ENCODE peak calls at places on chromosomes 7 and 10, in six cellular contexts. E is HCT116, O is SK-N-SH, J is GM12878, H is H9, K is IMR-90. D is an unnamed sample.

GRCh38 chr10:68261132-68261856 is 29.4 kb upstream of the ATOH7 start:
- DNase-seq in E (no peak), O (no peak), J (no peak), H (no peak), K (no peak), D (no peak)

GRCh38 chr7:1854521-1855395 is 184.7 kb downstream of the ELFN1 start:
- DNase-seq in E (no peak), O (no peak), J (no peak), H (peak), K (no peak), D (no peak)

GRCh38 chr7:240887-241421 is 48.6 kb downstream of the FAM20C start:
- DNase-seq in E (no peak), O (no peak), J (no peak), H (peak), K (no peak), D (no peak)

GRCh38 chr10:14822879-14823755 is 14.7 kb downstream of the CDNF start:
- DNase-seq in E (peak), O (peak), J (no peak), H (no peak), K (peak), D (no peak)

GRCh38 chr7:80520199-80520598 is 8.3 kb upstream of the GNAT3 start:
- DNase-seq in E (no peak), O (no peak), J (no peak), H (no peak), K (peak), D (no peak)

GRCh38 chr10:42781893-42782445 is 626 bp upstream of the BMS1 start:
- DNase-seq in E (no peak), O (no peak), J (no peak), H (no peak), K (no peak), D (no peak)

GRCh38 chr10:11144626-11145497 is 127.2 kb downstream of the CELF2 start:
- DNase-seq in E (no peak), O (no peak), J (no peak), H (no peak), K (no peak), D (no peak)

GRCh38 chr7:151003572-151003971 is 12.8 kb downstream of the NOS3 start:
- DNase-seq in E (no peak), O (no peak), J (no peak), H (no peak), K (no peak), D (no peak)

GRCh38 chr10:18376650-18377049 is 236.4 kb downstream of the CACNB2 start:
- DNase-seq in E (no peak), O (no peak), J (no peak), H (no peak), K (no peak), D (no peak)

GRCh38 chr10:43965033-43965917 is 316.6 kb upstream of the ZNF32 start:
- DNase-seq in E (no peak), O (no peak), J (peak), H (no peak), K (peak), D (no peak)
- H3K27ac ChIP-seq in E (no peak), O (no peak), J (no peak), H (no peak), K (no peak), D (no peak)

DNA sequence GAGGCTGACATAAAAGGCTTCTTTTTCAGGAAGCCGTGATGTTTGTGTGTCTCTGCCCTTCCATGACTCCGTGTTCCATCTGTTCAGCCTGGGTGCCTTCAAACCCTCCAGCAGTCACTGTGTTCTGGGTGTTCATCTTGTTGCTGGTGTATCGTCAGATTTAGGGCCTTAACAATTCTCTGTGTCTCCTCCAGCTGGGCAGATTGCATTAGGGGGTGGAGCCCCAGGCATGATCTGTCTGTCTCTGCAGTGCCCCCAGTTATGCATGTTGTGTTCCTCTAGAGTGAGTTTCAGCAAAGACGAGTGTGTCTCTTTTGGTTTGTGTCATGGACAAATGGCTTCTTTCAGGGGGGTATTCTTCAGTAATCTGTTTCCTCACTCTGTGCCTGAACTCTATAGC is 259.3 kb upstream of the NPY start:
- DNase-seq in E (no peak), O (peak), J (no peak), H (no peak), K (no peak), D (no peak)
- H3K9ac ChIP-seq in E (no peak), O (no peak), J (no peak), H (no peak), K (no peak), D (no peak)

GRCh38 chr7:99076615-99077014 is 67.3 kb downstream of the SMURF1 start:
- DNase-seq in E (no peak), O (no peak), J (no peak), H (no peak), K (no peak), D (no peak)

GRCh38 chr7:99080679-99081078 is 63.2 kb downstream of the SMURF1 start:
- DNase-seq in E (no peak), O (no peak), J (no peak), H (no peak), K (no peak), D (no peak)

GRCh38 chr7:99081209-99081608 is 62.7 kb downstream of the SMURF1 start:
- DNase-seq in E (no peak), O (no peak), J (no peak), H (no peak), K (no peak), D (no peak)

GRCh38 chr7:99078416-99078815 is 65.5 kb downstream of the SMURF1 start:
- DNase-seq in E (no peak), O (no peak), J (no peak), H (no peak), K (no peak), D (no peak)

DNA sequence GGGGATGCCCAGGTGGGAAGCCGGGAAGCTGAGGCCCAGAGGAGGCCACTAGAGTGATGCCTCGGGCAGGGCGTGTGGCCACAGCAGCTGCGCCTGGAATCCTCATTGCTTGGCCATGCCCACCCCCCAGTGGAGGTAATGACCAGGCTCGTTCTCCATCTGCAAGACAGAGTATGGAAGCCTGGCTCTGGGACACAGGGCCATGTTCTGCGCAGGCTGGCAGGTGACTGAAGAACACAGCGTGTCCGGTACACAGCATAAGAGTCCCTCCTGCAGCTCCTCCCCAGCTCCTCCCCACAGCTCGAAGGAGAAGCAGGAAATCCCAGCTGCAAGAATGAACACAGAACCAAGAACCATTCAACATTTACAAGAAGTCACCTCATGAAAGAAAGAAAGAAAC is 64.8 kb downstream of the SMURF1 start:
- DNase-seq in E (no peak), O (no peak), J (no peak), H (no peak), K (no peak), D (no peak)
- H3K27ac ChIP-seq in E (no peak), O (no peak), J (no peak), H (no peak), K (peak), D (peak)

DNA sequence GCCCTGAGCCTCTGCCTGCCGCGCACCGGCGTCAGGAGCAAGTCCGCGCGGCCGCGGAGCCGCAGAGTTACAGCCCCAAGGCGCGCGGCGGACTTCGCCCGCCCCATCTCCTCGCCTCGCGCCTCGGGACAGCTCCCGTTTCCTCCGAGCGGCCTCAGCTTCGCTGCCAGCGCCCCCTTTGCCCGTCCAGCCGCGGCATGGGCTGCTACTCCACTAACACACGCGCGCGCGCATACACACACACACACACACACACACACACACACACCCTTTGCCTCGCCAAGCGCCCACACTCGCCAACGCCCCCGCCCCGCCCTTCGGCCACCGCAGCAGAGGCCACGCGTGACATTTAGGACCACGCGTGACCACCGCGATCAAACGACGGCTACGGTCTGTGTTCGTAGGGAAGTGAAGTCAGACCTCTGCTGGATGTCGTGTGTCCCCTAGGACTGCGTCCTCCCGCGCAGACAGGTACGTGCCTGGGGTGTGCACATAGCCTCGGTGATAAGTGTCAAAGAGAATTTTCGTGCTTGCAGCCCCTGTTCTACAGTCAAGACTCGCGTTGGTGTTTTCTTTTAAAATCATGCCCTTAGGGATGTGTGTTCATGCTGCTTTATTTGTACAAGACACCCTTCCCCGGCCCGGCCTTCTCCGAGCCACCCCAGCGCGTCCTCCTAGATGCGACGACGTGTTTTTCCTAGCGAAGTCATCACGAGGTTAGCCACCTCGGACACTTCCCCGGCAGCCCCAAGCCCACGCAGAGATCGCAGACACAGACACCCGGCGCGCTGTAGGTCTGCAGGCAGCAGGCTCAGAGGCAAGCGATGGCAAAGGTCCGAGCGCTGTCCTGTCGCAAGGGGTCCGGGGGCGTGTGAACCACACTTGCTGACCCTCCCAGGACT is 890 bp downstream of the MKX start:
- DNase-seq in E (no peak), O (peak), J (no peak), H (peak), K (peak), D (no peak)
- H3K9ac ChIP-seq in E (peak), O (no peak), J (no peak), H (no peak), K (no peak), D (peak)

DNA sequence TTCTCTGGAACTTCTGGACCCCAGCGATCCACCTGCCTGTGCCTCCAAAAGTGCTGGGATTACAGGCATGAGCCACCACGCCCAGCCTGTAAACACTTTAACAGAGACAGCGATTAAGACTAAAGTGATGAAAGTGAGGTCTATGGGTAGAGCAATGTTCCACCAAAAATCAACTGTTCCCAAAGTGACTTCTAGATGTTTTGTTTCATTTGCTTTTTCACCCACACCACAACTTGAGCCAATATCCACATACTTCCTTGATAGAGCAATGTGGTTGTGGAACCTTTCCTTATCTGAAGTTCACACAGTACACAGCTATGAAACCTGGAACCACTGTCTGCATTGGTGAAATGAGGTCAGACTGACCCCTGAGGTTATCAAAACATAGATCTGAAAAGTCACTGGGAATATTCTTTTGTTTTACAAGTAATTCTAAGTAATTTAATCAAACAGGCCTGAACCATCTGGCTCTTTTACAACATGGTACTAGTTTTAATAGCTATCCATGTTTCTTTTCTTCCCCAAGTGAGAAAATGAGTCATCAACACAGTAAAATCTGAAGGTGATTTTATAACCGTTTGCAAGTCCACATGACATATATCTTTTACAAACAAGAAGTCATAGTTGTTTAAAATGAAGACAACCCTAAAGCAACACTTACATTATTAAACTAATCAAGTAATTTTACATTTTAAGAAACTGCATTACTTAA is 80.2 kb downstream of the LRRC17 start:
- DNase-seq in E (peak), O (no peak), J (no peak), H (no peak), K (peak), D (no peak)
- H3K27ac ChIP-seq in E (peak), O (peak), J (no peak), H (no peak), K (peak), D (no peak)

GRCh38 chr10:44873156-44873555 is 38.0 kb upstream of the TMEM72 start:
- DNase-seq in E (no peak), O (no peak), J (no peak), H (no peak), K (peak), D (no peak)
- H3K9ac ChIP-seq in E (no peak), O (no peak), J (no peak), H (no peak), K (no peak), D (no peak)

DNA sequence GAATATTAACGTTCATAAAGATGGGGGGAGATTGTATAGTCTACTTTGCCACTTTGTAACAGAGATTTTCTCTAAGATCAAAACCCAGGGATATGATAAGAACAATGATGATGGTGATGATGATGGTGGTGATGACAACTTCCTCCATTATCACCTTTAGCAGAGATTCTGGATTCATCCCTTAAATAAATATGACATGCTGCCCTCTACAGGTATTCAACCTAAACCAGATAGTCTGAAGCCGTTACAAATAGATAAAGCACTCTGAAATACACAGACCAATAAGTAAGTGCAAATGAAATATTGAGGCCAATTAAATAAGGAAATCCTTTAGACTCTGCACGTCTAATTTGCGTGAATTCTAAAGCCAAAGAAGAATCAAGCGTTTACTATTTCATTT is 211.5 kb downstream of the CREB5 start:
- DNase-seq in E (peak), O (peak), J (no peak), H (no peak), K (no peak), D (no peak)
- H3K27ac ChIP-seq in E (no peak), O (peak), J (no peak), H (no peak), K (no peak), D (no peak)

DNA sequence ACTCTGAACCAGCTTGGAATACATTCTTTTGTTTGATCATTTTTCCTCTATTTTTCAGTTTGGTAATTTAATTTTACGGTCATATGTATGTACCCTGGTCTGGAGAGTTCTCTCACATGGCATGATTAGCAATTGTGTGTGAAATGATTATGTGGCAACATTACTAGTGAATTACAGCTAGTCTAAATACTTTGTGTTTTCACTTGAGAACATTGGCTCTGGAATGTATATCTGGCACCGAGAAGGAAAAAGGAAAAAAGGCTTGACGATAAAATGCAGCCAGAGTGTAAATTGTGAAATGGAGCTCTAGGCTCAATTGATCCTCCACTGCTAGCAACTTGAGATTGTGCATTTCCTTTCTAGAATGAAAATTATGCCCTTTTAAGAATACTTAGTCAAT is 397.2 kb downstream of the EXOC4 start:
- DNase-seq in E (no peak), O (no peak), J (no peak), H (no peak), K (peak), D (no peak)
- H3K9ac ChIP-seq in E (no peak), O (no peak), J (no peak), H (no peak), K (no peak), D (peak)

DNA sequence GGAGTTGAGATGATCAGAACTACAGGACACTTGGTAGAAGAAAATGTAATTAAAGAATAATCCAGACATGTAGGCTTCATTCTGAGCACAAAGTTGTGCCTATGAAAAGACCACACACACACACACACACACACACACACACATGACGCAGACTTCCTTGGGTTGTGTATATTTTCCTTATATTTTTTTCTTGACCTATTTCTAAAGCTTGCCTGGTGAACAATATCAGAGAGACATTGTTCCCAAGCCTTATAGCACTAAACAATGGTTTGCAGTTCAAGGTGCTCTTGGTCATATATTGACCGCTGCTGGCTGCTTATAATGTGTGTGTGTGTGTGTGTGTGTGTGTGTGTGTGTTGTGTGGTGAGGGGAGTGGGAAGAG is 202.7 kb downstream of the PRPF18 start:
- DNase-seq in E (no peak), O (no peak), J (no peak), H (no peak), K (no peak), D (no peak)
- H3K27ac ChIP-seq in E (no peak), O (peak), J (no peak), H (no peak), K (no peak), D (no peak)

GRCh38 chr7:129110575-129111376 is 33.7 kb upstream of the TSPAN33 start:
- DNase-seq in E (no peak), O (peak), J (no peak), H (peak), K (no peak), D (peak)
- H3K9ac ChIP-seq in E (no peak), O (no peak), J (no peak), H (no peak), K (no peak), D (peak)

D was measured in SK-N-MC.